ENCODE peak calls at places on chromosomes 16 and 17, in six cellular contexts. D is adipocyte, W is hepatocyte, X is AG04450, J is neuronal stem cell, V is lower lobe of right lung. E is an unnamed sample. For H3K9me3 and H3K27me3, the result is how much of the 10 kb centered on the place peaks cover.

GRCh38 chr17:35890774-35891155 is 10.6 kb upstream of the CCL5 start:
- DNase-seq in D (no peak), W (no peak), X (no peak), J (no peak), V (no peak), E (no peak)

GRCh38 chr16:1145383-1146100 is 7.4 kb upstream of the CACNA1H start:
- DNase-seq in D (no peak), W (no peak), X (no peak), J (no peak), V (no peak), E (no peak)

GRCh38 chr16:25257504-25257955 is at the start of gene ZKSCAN2:
- DNase-seq in D (peak), W (peak), X (peak), J (peak), V (peak), E (peak)

GRCh38 chr17:33082529-33083148 is 91.0 kb downstream of the SPACA3 start:
- DNase-seq in D (no peak), W (no peak), X (no peak), J (no peak), V (no peak), E (no peak)

GRCh38 chr17:58564971-58565370 is 50.5 kb upstream of the MTMR4 start:
- DNase-seq in D (no peak), W (no peak), X (no peak), J (no peak), V (no peak), E (no peak)

GRCh38 chr16:12532871-12533610 is 270.6 kb downstream of the CPPED1 start:
- DNase-seq in D (no peak), W (no peak), X (no peak), J (no peak), V (no peak), E (no peak)

GRCh38 chr16:474420-475122 is 49.1 kb downstream of the RAB11FIP3 start:
- DNase-seq in D (no peak), W (peak), X (no peak), J (no peak), V (no peak), E (no peak)

GRCh38 chr17:40099627-40100418 is 566 bp downstream of the NR1D1 start:
- DNase-seq in D (peak), W (no peak), X (no peak), J (no peak), V (no peak), E (no peak)

GRCh38 chr17:5919104-5919503 is 151.1 kb upstream of the WSCD1 start:
- DNase-seq in D (no peak), W (no peak), X (no peak), J (no peak), V (no peak), E (no peak)

GRCh38 chr17:53017227-53017626 is 805.5 kb upstream of the KIF2B start:
- DNase-seq in D (no peak), W (no peak), X (no peak), J (no peak), V (no peak), E (no peak)

GRCh38 chr17:35889818-35890773 is 9.9 kb upstream of the CCL5 start:
- DNase-seq in D (peak), W (peak), X (no peak), J (no peak), V (no peak), E (no peak)

GRCh38 chr16:2468142-2468724 is 2.9 kb upstream of the NTN3 start:
- DNase-seq in D (peak), W (peak), X (no peak), J (no peak), V (no peak), E (peak)

GRCh38 chr16:59169168-59169567 is 435.1 kb upstream of the GOT2 start:
- DNase-seq in D (no peak), W (no peak), X (no peak), J (no peak), V (no peak), E (no peak)

GRCh38 chr16:28923231-28923587 is 1.8 kb downstream of the RABEP2 start:
- DNase-seq in D (no peak), W (no peak), X (no peak), J (no peak), V (no peak), E (no peak)

GRCh38 chr16:14483819-14484385 is 146.2 kb downstream of the PARN start:
- DNase-seq in D (peak), W (no peak), X (no peak), J (no peak), V (no peak), E (no peak)

GRCh38 chr17:32755045-32755805 is 121.7 kb downstream of the MYO1D start:
- DNase-seq in D (peak), W (peak), X (peak), J (peak), V (no peak), E (no peak)

GRCh38 chr16:22075043-22075757 is 17.1 kb upstream of the VWA3A start:
- DNase-seq in D (no peak), W (no peak), X (peak), J (no peak), V (no peak), E (peak)

GRCh38 chr17:26818736-26819135 is 475.2 kb upstream of the WSB1 start:
- DNase-seq in D (peak), W (peak), X (peak), J (peak), V (no peak), E (no peak)

GRCh38 chr17:44916781-44917241 is 1.5 kb upstream of the GFAP start:
- DNase-seq in D (peak), W (peak), X (no peak), J (no peak), V (peak), E (peak)

GRCh38 chr16:8866118-8866883 is 2.5 kb downstream of the CARHSP1 start:
- DNase-seq in D (peak), W (peak), X (no peak), J (peak), V (no peak), E (no peak)

GRCh38 chr16:13154799-13155198 is 253.4 kb downstream of the SHISA9 start:
- DNase-seq in D (no peak), W (no peak), X (no peak), J (no peak), V (no peak), E (no peak)

GRCh38 chr16:52561910-52562741 is 15.2 kb upstream of the TOX3 start:
- DNase-seq in D (no peak), W (peak), X (no peak), J (no peak), V (peak), E (no peak)

GRCh38 chr16:57091200-57091989 is 988 bp upstream of the CPNE2 start:
- DNase-seq in D (peak), W (peak), X (no peak), J (no peak), V (peak), E (peak)

GRCh38 chr17:83007504-83008475 is 71.6 kb upstream of the METRNL start:
- DNase-seq in D (no peak), W (no peak), X (no peak), J (no peak), V (no peak), E (no peak)

GRCh38 chr17:72659811-72660210 is 432.7 kb downstream of the SLC39A11 start:
- DNase-seq in D (no peak), W (no peak), X (no peak), J (no peak), V (no peak), E (no peak)

GRCh38 chr16:3954411-3954921 is 74.0 kb upstream of the CREBBP start:
- DNase-seq in D (peak), W (peak), X (no peak), J (no peak), V (no peak), E (no peak)

GRCh38 chr16:66385415-66385814 is 18.9 kb downstream of the CDH5 start:
- DNase-seq in D (no peak), W (no peak), X (no peak), J (no peak), V (no peak), E (no peak)

GRCh38 chr17:49069585-49070273 is 62.8 kb upstream of the B4GALNT2 start:
- DNase-seq in D (no peak), W (no peak), X (no peak), J (no peak), V (no peak), E (no peak)

GRCh38 chr16:79006762-79007161 is 593.8 kb downstream of the MAF start:
- DNase-seq in D (no peak), W (no peak), X (no peak), J (no peak), V (no peak), E (no peak)

GRCh38 chr17:32777922-32778321 is 99.0 kb downstream of the MYO1D start:
- DNase-seq in D (no peak), W (no peak), X (no peak), J (no peak), V (no peak), E (no peak)

GRCh38 chr16:68646948-68647659 is 2.0 kb downstream of the CDH3 start:
- DNase-seq in D (no peak), W (no peak), X (no peak), J (no peak), V (no peak), E (peak)

GRCh38 chr17:77107506-77108433 is 33.0 kb upstream of the SEC14L1 start:
- DNase-seq in D (peak), W (no peak), X (no peak), J (no peak), V (no peak), E (peak)

GRCh38 chr17:77106874-77107358 is 33.9 kb upstream of the SEC14L1 start:
- DNase-seq in D (no peak), W (no peak), X (no peak), J (no peak), V (no peak), E (no peak)

GRCh38 chr17:77109159-77110005 is 31.4 kb upstream of the SEC14L1 start:
- DNase-seq in D (no peak), W (no peak), X (no peak), J (no peak), V (no peak), E (no peak)

GRCh38 chr17:77111916-77112315 is 28.9 kb upstream of the SEC14L1 start:
- DNase-seq in D (no peak), W (no peak), X (no peak), J (no peak), V (no peak), E (no peak)

DNA sequence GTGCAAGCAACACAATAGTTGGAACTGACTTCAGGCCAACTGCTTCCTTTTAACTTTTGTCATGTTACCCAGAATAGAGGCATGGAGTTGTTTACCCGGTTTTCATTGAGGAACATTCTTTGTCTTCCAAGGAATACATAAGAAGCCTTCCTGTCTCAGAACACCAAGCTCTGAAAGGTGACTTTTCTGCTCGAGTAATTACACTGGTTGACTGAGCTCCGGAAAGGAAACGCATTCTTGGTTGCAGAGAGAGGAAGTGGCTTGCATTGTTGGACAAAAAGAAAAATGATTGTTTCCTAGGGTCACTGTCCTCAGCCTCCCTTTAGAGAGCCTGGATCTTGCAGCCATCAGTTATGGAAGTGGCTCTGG is 30.8 kb upstream of the SEC14L1 start:
- DNase-seq in D (peak), W (no peak), X (no peak), J (peak), V (no peak), E (no peak)
- H3K4me3 ChIP-seq in D (peak), W (no peak), X (no peak), J (peak), V (no peak), E (no peak)

GRCh38 chr17:68327823-68328557 is 36.7 kb downstream of the ARSG start:
- DNase-seq in D (no peak), W (no peak), X (no peak), J (no peak), V (no peak), E (no peak)
- H3K9me3 ChIP-seq in D (under half), W (under half), X (under half), J (under half), V (under half), E (under half)

GRCh38 chr17:15412606-15413005 is 54.8 kb downstream of the CDRT4 start:
- DNase-seq in D (no peak), W (no peak), X (no peak), J (no peak), V (no peak), E (no peak)

GRCh38 chr17:15408803-15409202 is 58.6 kb downstream of the CDRT4 start:
- DNase-seq in D (no peak), W (no peak), X (no peak), J (no peak), V (no peak), E (no peak)

GRCh38 chr17:15411556-15412198 is 55.7 kb downstream of the CDRT4 start:
- DNase-seq in D (no peak), W (no peak), X (no peak), J (no peak), V (no peak), E (no peak)

GRCh38 chr17:15413101-15413750 is 54.2 kb downstream of the CDRT4 start:
- DNase-seq in D (no peak), W (no peak), X (no peak), J (no peak), V (no peak), E (no peak)

DNA sequence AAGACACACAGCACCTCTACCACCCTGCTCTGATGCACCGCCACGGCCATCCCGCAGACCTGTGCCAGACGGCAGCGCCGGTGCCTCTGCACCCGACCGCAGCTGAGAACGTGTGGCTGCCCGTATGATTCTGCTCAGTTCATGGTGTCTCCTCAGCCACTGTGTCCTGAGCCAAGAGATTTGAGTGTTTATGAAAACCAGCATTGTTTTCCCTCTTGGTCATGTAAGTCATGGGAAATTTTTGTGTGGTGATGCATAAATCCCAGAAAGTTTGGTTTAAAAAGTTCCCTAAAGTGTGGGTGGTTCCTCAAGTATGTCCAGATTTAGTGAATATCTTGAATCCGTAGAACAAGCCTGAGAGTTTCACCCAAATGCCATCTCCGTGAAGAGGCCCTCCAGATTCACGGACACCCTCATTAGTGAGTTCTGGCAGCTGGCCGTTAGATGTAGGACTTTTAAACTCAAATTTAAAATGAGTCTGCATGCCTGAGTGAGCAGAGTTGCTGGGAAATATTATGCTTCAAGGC is 57.6 kb downstream of the CDRT4 start:
- DNase-seq in D (peak), W (no peak), X (peak), J (no peak), V (no peak), E (peak)
- H3K27me3 ChIP-seq in D (under half), W (under half), X (under half), J (under half), V (under half), E (under half)

DNA sequence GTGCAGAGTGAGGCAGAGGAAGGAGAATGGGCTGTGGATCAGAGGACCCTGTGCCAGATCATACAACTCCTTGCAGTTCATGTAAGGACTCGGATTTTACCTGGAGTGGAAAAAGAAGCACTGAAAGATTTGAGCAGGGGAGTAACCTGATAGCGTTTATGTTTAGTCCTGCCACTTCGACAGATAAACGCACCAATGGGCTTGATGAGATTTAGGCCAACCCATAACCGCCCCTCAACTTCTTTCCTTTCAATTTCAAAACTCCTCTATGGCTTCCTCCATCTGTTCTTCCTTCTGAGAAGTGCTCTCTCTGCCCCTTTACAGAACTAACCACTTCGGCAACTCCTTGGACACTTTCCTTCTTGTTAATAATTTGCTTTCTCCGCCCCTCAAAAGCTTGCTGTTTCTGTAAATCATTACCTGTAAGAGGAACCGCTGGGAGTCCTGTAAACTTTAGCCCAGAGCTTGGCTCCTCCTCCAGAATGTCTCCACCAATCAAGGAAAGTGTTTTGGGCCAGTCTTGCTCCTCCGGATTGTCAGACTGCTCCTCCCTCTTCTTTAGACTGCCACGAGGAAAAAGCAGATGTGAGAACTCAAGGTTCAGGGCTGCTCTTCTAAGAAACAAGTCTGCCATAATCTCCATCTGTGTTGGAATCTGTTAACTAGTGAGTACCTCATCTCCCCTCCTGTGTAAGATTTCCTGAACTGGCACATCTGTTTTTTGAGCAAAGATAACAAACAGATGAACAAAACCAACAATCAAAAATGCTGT is at the start of gene ACSM3:
- DNase-seq in D (peak), W (peak), X (peak), J (peak), V (no peak), E (peak)
- H3K4me3 ChIP-seq in D (peak), W (peak), X (peak), J (peak), V (peak), E (peak)

GRCh38 chr17:43351686-43352085 is 47.1 kb upstream of the ARL4D start:
- DNase-seq in D (no peak), W (no peak), X (no peak), J (no peak), V (no peak), E (no peak)
- H3K9me3 ChIP-seq in D (under half), W (under half), X (under half), J (under half), V (under half), E (under half)

DNA sequence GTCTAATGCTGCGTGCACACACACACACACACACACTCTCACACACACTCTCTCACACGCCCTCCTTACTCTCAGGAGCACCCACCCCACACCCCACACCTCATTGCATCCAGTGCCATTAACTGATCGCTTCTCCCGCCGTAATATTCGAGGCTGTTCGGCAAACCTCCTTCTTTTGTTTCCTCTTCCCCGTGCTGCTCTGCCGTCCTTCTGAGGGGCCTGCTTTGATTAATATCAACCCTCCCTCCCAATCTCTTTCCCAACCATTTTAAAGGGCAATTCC is 156.2 kb upstream of the TNRC6C start:
- DNase-seq in D (no peak), W (no peak), X (no peak), J (no peak), V (no peak), E (no peak)
- H3K27me3 ChIP-seq in D (under half), W (under half), X (under half), J (under half), V (under half), E (under half)

DNA sequence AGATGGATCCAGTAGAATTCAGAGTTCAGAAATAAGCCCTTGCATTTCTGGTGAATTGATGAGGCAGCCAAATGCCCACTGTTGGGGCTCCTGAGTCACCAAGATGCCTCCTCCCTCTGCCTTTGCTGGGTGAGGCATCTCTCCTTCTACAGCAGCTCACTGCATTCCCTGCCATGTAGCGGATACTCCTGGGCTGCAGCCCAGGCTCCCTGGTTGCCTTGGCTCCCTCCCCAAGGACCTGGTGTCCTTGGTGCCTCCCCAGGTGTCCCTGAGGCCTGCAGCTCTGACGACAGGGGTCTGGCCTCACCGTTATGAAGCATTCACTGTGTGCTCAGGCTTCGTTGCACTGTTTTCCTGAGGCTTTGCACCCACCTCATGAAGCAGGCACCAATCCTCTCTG is 7.7 kb downstream of the RAP1GAP2 start:
- DNase-seq in D (no peak), W (no peak), X (no peak), J (no peak), V (no peak), E (no peak)
- H3K4me3 ChIP-seq in D (no peak), W (no peak), X (no peak), J (no peak), V (no peak), E (no peak)

E was measured in MG63.